ENCODE peak calls at places on chromosomes 1 and 21, in six cellular contexts. J is GM12892, R is H1, L is HepG2, Y is SK-N-SH, U is K562. H is an unnamed sample.

GRCh38 chr1:89552481-89553194 is 28.0 kb downstream of the LRRC8B start:
- DNase-seq in R (no peak), U (no peak), L (no peak), J (no peak), Y (no peak), H (no peak)

GRCh38 chr1:43558346-43558841 is 27.7 kb downstream of the PTPRF start:
- DNase-seq in U (no peak), J (no peak), R (no peak), Y (peak), L (no peak), H (no peak)

GRCh38 chr1:89890085-89890754 is 69.4 kb downstream of the LRRC8D start:
- DNase-seq in R (no peak), U (peak), L (no peak), J (no peak), Y (no peak), H (no peak)

GRCh38 chr21:20998456-20998789 is 214 bp downstream of the NCAM2 start:
- DNase-seq in R (no peak), J (no peak), L (no peak), Y (no peak), U (no peak), H (no peak)

GRCh38 chr1:230915079-230915478 is 46.8 kb upstream of the C1orf198 start:
- DNase-seq in Y (no peak), U (no peak), J (no peak), L (no peak), R (no peak), H (no peak)

GRCh38 chr21:34950980-34951379 is 98.1 kb downstream of the RUNX1 start:
- DNase-seq in J (no peak), L (no peak), U (peak), Y (no peak), R (no peak), H (no peak)

GRCh38 chr1:112319371-112320034 is 76.5 kb upstream of the CTTNBP2NL start:
- DNase-seq in L (no peak), Y (no peak), U (no peak), R (no peak), J (no peak), H (no peak)

GRCh38 chr21:33058468-33059318 is 11.2 kb upstream of the OLIG1 start:
- DNase-seq in L (no peak), R (no peak), Y (no peak), U (no peak), J (no peak), H (no peak)

GRCh38 chr1:156807627-156808026 is 9.0 kb downstream of the SH2D2A start:
- DNase-seq in Y (no peak), R (no peak), L (no peak), J (no peak), U (no peak), H (no peak)

GRCh38 chr1:112686417-112686816 is 12.0 kb downstream of the MOV10 start:
- DNase-seq in Y (peak), L (no peak), J (no peak), R (no peak), U (peak), H (no peak)

GRCh38 chr1:248873993-248874671 is 15.2 kb upstream of the ZNF692 start:
- DNase-seq in R (no peak), J (no peak), L (peak), Y (peak), U (peak), H (no peak)

GRCh38 chr1:204265665-204266064 is 51.9 kb upstream of the GOLT1A start:
- DNase-seq in J (no peak), U (no peak), L (no peak), R (no peak), Y (no peak), H (no peak)

GRCh38 chr1:25039229-25039628 is 109.2 kb upstream of the RUNX3 start:
- DNase-seq in Y (no peak), J (no peak), U (peak), R (no peak), L (no peak), H (no peak)

GRCh38 chr1:6045110-6045502 is 582 bp upstream of the KCNAB2 start:
- DNase-seq in U (no peak), Y (no peak), R (no peak), J (no peak), L (no peak), H (no peak)

GRCh38 chr1:196723325-196724185 is 51.1 kb upstream of the CFHR3 start:
- DNase-seq in Y (peak), J (no peak), R (peak), U (peak), L (peak), H (peak)

GRCh38 chr1:160342520-160342919 is 530 bp downstream of the COPA start:
- DNase-seq in L (no peak), U (no peak), R (no peak), Y (no peak), J (no peak), H (no peak)

GRCh38 chr1:167492509-167492910 is 25.8 kb downstream of the CD247 start:
- DNase-seq in R (no peak), U (no peak), Y (no peak), J (no peak), L (no peak), H (no peak)

GRCh38 chr1:42916839-42917495 is 41.7 kb downstream of the SLC2A1 start:
- DNase-seq in Y (no peak), J (no peak), R (no peak), U (no peak), L (no peak), H (no peak)

GRCh38 chr1:39890267-39890666 is 7.0 kb upstream of the TRIT1 start:
- DNase-seq in R (no peak), L (no peak), U (no peak), J (no peak), Y (no peak), H (no peak)

GRCh38 chr1:113792986-113793385 is 19.3 kb downstream of the RSBN1 start:
- DNase-seq in R (no peak), U (no peak), Y (no peak), J (no peak), L (no peak), H (no peak)

GRCh38 chr1:18736958-18737357 is 106.3 kb downstream of the PAX7 start:
- DNase-seq in U (no peak), L (no peak), Y (no peak), R (no peak), J (no peak), H (no peak)

GRCh38 chr1:217089239-217090014 is 366.2 kb upstream of the ESRRG start:
- DNase-seq in Y (peak), J (no peak), U (no peak), L (no peak), R (no peak), H (peak)

GRCh38 chr21:46066843-46067331 is 31.0 kb upstream of the COL6A2 start:
- DNase-seq in R (no peak), L (no peak), Y (no peak), J (no peak), U (no peak), H (no peak)

GRCh38 chr1:218165687-218166088 is 119.4 kb upstream of the RRP15 start:
- DNase-seq in L (no peak), R (no peak), U (no peak), J (no peak), Y (no peak), H (no peak)

GRCh38 chr1:101911894-101912293 is 84.8 kb downstream of the OLFM3 start:
- DNase-seq in L (no peak), R (no peak), Y (no peak), J (no peak), U (no peak), H (no peak)
- TF ChIP-seq TAF1 in L (no peak), R (no peak), Y (no peak), J (no peak), U (no peak), H (no peak)

GRCh38 chr1:64584479-64584878 is 114.5 kb downstream of the CACHD1 start:
- DNase-seq in Y (no peak), J (no peak), L (no peak), R (no peak), U (no peak), H (no peak)
- TF ChIP-seq TAF1 in Y (no peak), J (no peak), L (no peak), R (no peak), U (no peak), H (no peak)

DNA sequence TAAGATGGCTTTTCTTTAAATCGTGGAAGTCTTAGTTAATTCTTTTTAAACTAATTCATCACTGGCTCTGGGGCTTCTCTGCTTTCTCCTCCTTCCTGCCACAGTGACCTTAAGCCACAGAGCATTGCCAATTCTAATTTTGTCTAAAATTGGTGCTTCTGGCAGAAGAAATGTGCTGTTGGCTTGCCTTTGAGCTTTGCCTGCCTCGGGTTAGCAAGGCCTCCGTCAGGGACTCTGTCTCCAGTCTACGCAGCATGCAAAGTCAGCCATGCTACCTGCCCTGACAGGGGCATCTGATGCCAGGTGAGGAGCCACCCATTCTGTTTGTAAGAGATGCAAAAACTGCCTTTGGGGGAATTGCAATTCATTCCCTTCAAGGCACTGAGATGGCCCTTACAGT is 25.2 kb downstream of the CLDN14 start:
- DNase-seq in J (no peak), U (no peak), R (no peak), L (no peak), Y (no peak), H (no peak)
- TF ChIP-seq TAF1 in J (no peak), U (no peak), R (no peak), L (no peak), Y (no peak), H (no peak)

GRCh38 chr1:154360288-154360687 is 35.0 kb downstream of the ATP8B2 start:
- DNase-seq in Y (no peak), R (no peak), U (no peak), J (no peak), L (no peak), H (no peak)
- TF ChIP-seq TAF1 in Y (no peak), R (no peak), U (no peak), J (no peak), L (no peak), H (no peak)

DNA sequence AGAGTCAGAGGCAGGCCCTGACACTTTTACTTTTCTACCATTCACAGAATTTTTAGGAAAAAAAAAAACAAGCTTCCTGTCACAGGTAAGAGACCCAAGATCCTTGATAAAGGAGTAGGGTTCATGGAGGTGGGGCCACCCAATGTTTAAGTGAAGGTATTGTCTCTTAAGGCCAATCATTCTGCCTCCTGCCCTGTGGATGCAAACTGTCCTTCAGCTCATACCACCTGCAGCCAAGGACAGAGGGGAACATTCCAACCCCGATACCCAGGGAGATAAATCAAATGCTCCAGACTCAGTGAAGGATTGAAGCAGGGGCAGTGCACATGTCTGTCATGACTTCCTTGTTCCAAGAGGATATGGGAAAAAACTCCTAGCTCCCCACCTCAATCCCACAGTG is 59.6 kb downstream of the TRABD2B start:
- DNase-seq in R (no peak), J (no peak), Y (no peak), L (no peak), U (no peak), H (no peak)
- TF ChIP-seq TAF1 in R (no peak), J (no peak), Y (no peak), L (no peak), U (no peak), H (no peak)

DNA sequence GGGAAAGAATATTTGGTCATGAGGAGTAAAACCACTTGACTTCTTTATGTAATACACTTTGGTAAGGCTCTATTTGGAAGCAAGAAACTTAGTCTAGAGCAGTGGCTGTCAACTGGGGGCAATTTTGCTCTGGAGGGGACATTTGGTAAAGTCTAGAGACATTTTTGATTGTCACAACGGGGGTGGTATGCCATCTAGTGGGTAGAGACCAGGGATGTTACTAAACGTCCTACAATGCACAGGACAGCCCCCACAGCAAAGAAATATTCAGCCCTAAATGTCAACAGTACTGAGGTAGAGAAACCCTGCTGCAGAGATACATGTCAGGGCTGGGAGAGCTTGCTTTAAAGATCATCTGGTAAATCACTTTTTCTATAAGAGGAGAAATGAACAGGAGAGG is 13.5 kb downstream of the FUCA1 start:
- DNase-seq in J (no peak), L (peak), R (no peak), U (peak), Y (peak), H (no peak)
- TF ChIP-seq TAF1 in J (no peak), L (no peak), R (no peak), U (no peak), Y (no peak), H (no peak)

DNA sequence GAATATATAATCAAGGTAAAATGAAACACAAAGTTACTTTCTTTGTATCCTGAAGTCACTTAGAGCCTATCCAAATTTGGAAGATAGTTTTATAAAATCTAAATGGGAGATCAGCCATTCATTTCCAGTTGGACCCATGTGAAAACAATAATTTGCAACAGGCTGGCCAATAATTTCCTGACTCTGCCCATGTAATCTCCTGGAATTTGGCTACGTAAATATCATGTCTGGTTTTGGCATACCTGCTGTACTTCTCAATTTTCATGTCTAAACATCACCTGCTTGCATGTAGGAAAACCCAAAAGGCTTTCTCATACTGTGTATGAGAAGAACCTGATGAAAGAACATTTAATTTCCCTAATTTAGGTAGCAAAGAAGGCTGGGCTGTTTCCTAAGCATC is 7.7 kb upstream of the CYP4Z1 start:
- DNase-seq in J (no peak), Y (no peak), U (no peak), L (no peak), R (no peak), H (no peak)
- TF ChIP-seq TAF1 in J (no peak), Y (no peak), U (no peak), L (no peak), R (no peak), H (no peak)

GRCh38 chr1:116345830-116346229 is 27.2 kb upstream of the ATP1A1 start:
- DNase-seq in U (no peak), Y (peak), L (no peak), R (no peak), J (no peak), H (no peak)
- TF ChIP-seq TAF1 in U (no peak), Y (no peak), L (no peak), R (no peak), J (no peak), H (no peak)